ENCODE peak calls at places on chromosomes 5 and 9, in eight cellular contexts. P, H, U, B, S, D, W and Z are unnamed samples.
A peak's percentile ranks its signal among the peaks of the same experiment; 100 is the strongest.

GRCh38 chr5:136559651-136560050 is 194.3 kb upstream of the TRPC7 start:
- DNase-seq in B (no peak), P (no peak), D (no peak), U (no peak), W (no peak), H (no peak), S (no peak), Z (no peak)

GRCh38 chr5:149365418-149365817 is 7.6 kb downstream of the PCYOX1L start:
- DNase-seq in W (no peak), S (no peak), P (no peak), D (no peak), B (no peak), U (no peak), H (no peak), Z (no peak)

GRCh38 chr9:126507318-126508109 is 106.2 kb upstream of the LMX1B start:
- DNase-seq in W (no peak), P (no peak), S (no peak), U (no peak), H (no peak), D (no peak), B (no peak), Z (no peak)

GRCh38 chr5:39072915-39073758 is 1.1 kb downstream of the RICTOR start:
- DNase-seq in H (peak; percentile 87), B (no peak), S (peak; percentile 53), P (peak; percentile 60), U (peak; percentile 63), W (no peak), D (peak; percentile 18), Z (no peak)

GRCh38 chr5:43233946-43234345 is 41.9 kb downstream of the NIM1K start:
- DNase-seq in W (no peak), P (no peak), U (no peak), S (no peak), B (no peak), H (no peak), D (no peak), Z (no peak)

GRCh38 chr5:40909233-40909632 is at the start of gene C7:
- DNase-seq in B (no peak), H (no peak), D (no peak), U (no peak), W (no peak), P (no peak), S (no peak), Z (no peak)

GRCh38 chr5:14946813-14947640 is 75.4 kb upstream of the ANKH start:
- DNase-seq in D (no peak), S (peak; percentile 8), U (peak; percentile 71), H (no peak), B (no peak), W (no peak), P (no peak), Z (no peak)

GRCh38 chr9:123656565-123656964 is 273.4 kb downstream of the DENND1A start:
- DNase-seq in W (no peak), U (no peak), H (no peak), S (no peak), P (peak; percentile 45), D (no peak), B (no peak), Z (no peak)

GRCh38 chr9:121288874-121289553 is 21.1 kb downstream of the GSN start:
- DNase-seq in S (no peak), D (peak; percentile 53), W (peak; percentile 82), P (peak; percentile 83), U (peak; percentile 63), H (no peak), B (no peak), Z (no peak)

GRCh38 chr5:172795401-172795977 is 24.5 kb upstream of the DUSP1 start:
- DNase-seq in S (no peak), B (no peak), H (no peak), W (peak; percentile 95), P (peak; percentile 93), U (no peak), D (peak; percentile 95), Z (no peak)

GRCh38 chr9:37645903-37646506 is 4.7 kb upstream of the FRMPD1 start:
- DNase-seq in U (no peak), P (no peak), B (no peak), S (no peak), W (no peak), D (no peak), H (no peak), Z (no peak)

GRCh38 chr9:129552064-129552463 is 68.8 kb downstream of the C9orf50 start:
- DNase-seq in D (no peak), W (no peak), H (no peak), P (peak; percentile 54), B (no peak), S (no peak), U (no peak), Z (no peak)

GRCh38 chr5:133612021-133612860 is at the start of gene FSTL4:
- DNase-seq in H (peak; percentile 84), S (peak; percentile 70), P (no peak), B (no peak), W (no peak), D (no peak), U (peak; percentile 80), Z (no peak)

GRCh38 chr5:157516016-157516415 is 56.0 kb downstream of the NIPAL4 start:
- DNase-seq in B (no peak), U (no peak), D (no peak), P (peak; percentile 94), S (no peak), W (no peak), H (no peak), Z (no peak)

GRCh38 chr9:26172301-26172700 is 494.1 kb upstream of the TUSC1 start:
- DNase-seq in D (no peak), W (no peak), S (no peak), U (no peak), B (no peak), P (no peak), H (no peak), Z (no peak)

GRCh38 chr9:18478517-18479361 is 4.8 kb downstream of the ADAMTSL1 start:
- DNase-seq in B (no peak), P (peak; percentile 91), U (no peak), H (no peak), S (no peak), W (no peak), D (no peak), Z (no peak)

GRCh38 chr5:96946381-96946780 is 10.5 kb downstream of the LNPEP start:
- DNase-seq in H (no peak), S (no peak), D (no peak), W (no peak), P (no peak), B (no peak), U (no peak), Z (no peak)

GRCh38 chr9:131798166-131798565 is 58.3 kb upstream of the RAPGEF1 start:
- DNase-seq in D (no peak), B (no peak), P (no peak), W (no peak), U (no peak), S (no peak), H (no peak), Z (no peak)

GRCh38 chr9:87973791-87974292 is 491 bp downstream of the CDK20 start:
- DNase-seq in S (peak; percentile 36), H (peak; percentile 69), D (no peak), U (no peak), W (no peak), B (no peak), P (peak; percentile 6), Z (no peak)

GRCh38 chr5:56814361-56814962 is 887 bp upstream of the MAP3K1 start:
- DNase-seq in W (peak; percentile 29), H (peak; percentile 31), U (peak; percentile 22), D (no peak), S (no peak), B (no peak), P (no peak), Z (no peak)

GRCh38 chr9:126647585-126648110 is 33.9 kb downstream of the LMX1B start:
- DNase-seq in W (peak; percentile 50), U (no peak), H (no peak), S (no peak), D (no peak), B (no peak), P (no peak), Z (no peak)

GRCh38 chr9:12775373-12775962 is 648 bp downstream of the LURAP1L start:
- DNase-seq in D (no peak), W (no peak), B (no peak), H (peak; percentile 70), P (no peak), S (peak; percentile 85), U (peak; percentile 10), Z (no peak)

GRCh38 chr9:85172001-85172978 is 502.8 kb downstream of the NTRK2 start:
- DNase-seq in U (peak; percentile 79), S (no peak), D (peak; percentile 55), W (no peak), H (no peak), P (no peak), B (no peak), Z (no peak)

GRCh38 chr5:145942202-145942601 is 5.8 kb downstream of the SH3RF2 start:
- DNase-seq in S (no peak), U (no peak), B (no peak), D (no peak), W (no peak), P (no peak), H (no peak), Z (no peak)

GRCh38 chr9:101418518-101419111 is 17.0 kb downstream of the ALDOB start:
- DNase-seq in B (no peak), H (no peak), U (no peak), D (no peak), P (peak; percentile 49), W (no peak), S (no peak), Z (no peak)

GRCh38 chr5:104189031-104189430 is 626.4 kb upstream of the NUDT12 start:
- DNase-seq in P (peak; percentile 92), D (no peak), U (no peak), H (no peak), S (no peak), W (no peak), B (no peak), Z (no peak)